ENCODE peak calls at places on chromosomes 12 and 14, in seven cellular contexts. D is prostate gland; L is hypothalamus; N is NCI-H1092 treated with DMSO at 0.1 percent for 48 hours; R is activated CD4-positive, alpha-beta T cell treated with anti-CD3 and anti-CD28 coated beads, Interleukin-2, amount 10 ng/mL, durations not matched to agents 7 days and 5 days; A is uterus; K is AG10803. U is an unnamed sample.

GRCh38 chr14:61280092-61280525 is 1.0 kb downstream of the TMEM30B start:
- DNase-seq in D (peak), L (no peak), N (no peak), R (peak), A (no peak), K (no peak), U (no peak)

GRCh38 chr14:93527076-93527692 is 96.4 kb downstream of the UNC79 start:
- DNase-seq in D (peak), L (no peak), N (no peak), R (no peak), A (no peak), K (peak), U (no peak)

GRCh38 chr12:116736962-116737773 is 701 bp downstream of the SPRING1 start:
- DNase-seq in D (no peak), L (peak), N (no peak), R (no peak), A (no peak), K (no peak), U (no peak)

GRCh38 chr12:29656762-29657538 is 126.8 kb downstream of the TMTC1 start:
- DNase-seq in D (no peak), L (no peak), N (no peak), R (no peak), A (no peak), K (no peak), U (no peak)

GRCh38 chr14:78405071-78405856 is 235.1 kb downstream of the NRXN3 start:
- DNase-seq in D (no peak), L (no peak), N (peak), R (no peak), A (no peak), K (no peak), U (no peak)

GRCh38 chr12:115227137-115227615 is 543.2 kb upstream of the TBX3 start:
- DNase-seq in D (no peak), L (no peak), N (no peak), R (no peak), A (no peak), K (peak), U (no peak)

GRCh38 chr12:28374556-28374955 is 184.3 kb downstream of the CCDC91 start:
- DNase-seq in D (no peak), L (no peak), N (no peak), R (no peak), A (no peak), K (peak), U (peak)

GRCh38 chr12:72264548-72265175 is 7.5 kb upstream of the TRHDE start:
- DNase-seq in D (no peak), L (no peak), N (no peak), R (no peak), A (no peak), K (no peak), U (peak)

GRCh38 chr12:132218915-132219314 is 74.7 kb downstream of the NOC4L start:
- DNase-seq in D (no peak), L (no peak), N (peak), R (peak), A (no peak), K (no peak), U (no peak)

GRCh38 chr12:92928431-92928961 is 599 bp downstream of the EEA1 start:
- DNase-seq in D (peak), L (peak), N (peak), R (peak), A (peak), K (peak), U (no peak)

GRCh38 chr12:5267603-5268423 is 164.1 kb upstream of the NTF3 start:
- DNase-seq in D (no peak), L (no peak), N (no peak), R (no peak), A (no peak), K (peak), U (no peak)

GRCh38 chr14:81450100-81450531 is 50.0 kb upstream of the STON2 start:
- DNase-seq in D (no peak), L (no peak), N (peak), R (no peak), A (peak), K (peak), U (no peak)

GRCh38 chr14:24270537-24271133 is 762 bp downstream of the RABGGTA start:
- DNase-seq in D (no peak), L (no peak), N (no peak), R (no peak), A (no peak), K (no peak), U (no peak)

GRCh38 chr12:89775336-89776005 is 66.8 kb upstream of the ATP2B1 start:
- DNase-seq in D (no peak), L (no peak), N (no peak), R (no peak), A (no peak), K (peak), U (peak)

GRCh38 chr12:106910202-106910601 is 45.5 kb upstream of the TMEM263 start:
- DNase-seq in D (no peak), L (no peak), N (no peak), R (no peak), A (no peak), K (no peak), U (no peak)

GRCh38 chr14:55005071-55005470 is 21.8 kb downstream of the WDHD1 start:
- DNase-seq in D (no peak), L (no peak), N (no peak), R (no peak), A (no peak), K (peak), U (no peak)

GRCh38 chr14:76056128-76056527 is 70.6 kb downstream of the IFT43 start:
- DNase-seq in D (no peak), L (no peak), N (no peak), R (no peak), A (no peak), K (no peak), U (no peak)

GRCh38 chr12:95413576-95413975 is 60.4 kb upstream of the METAP2 start:
- DNase-seq in D (no peak), L (no peak), N (no peak), R (no peak), A (no peak), K (peak), U (no peak)

GRCh38 chr14:57692671-57693070 is 173.2 kb downstream of the SLC35F4 start:
- DNase-seq in D (no peak), L (no peak), N (peak), R (no peak), A (no peak), K (peak), U (peak)

GRCh38 chr12:78470354-78471195 is 394.0 kb upstream of the SYT1 start:
- DNase-seq in D (peak), L (no peak), N (peak), R (no peak), A (no peak), K (peak), U (peak)

GRCh38 chr14:76718306-76719075 is 42.8 kb upstream of the VASH1 start:
- DNase-seq in D (no peak), L (no peak), N (no peak), R (no peak), A (no peak), K (no peak), U (no peak)

GRCh38 chr12:76790564-76791552 is 26.9 kb downstream of the ZDHHC17 start:
- DNase-seq in D (no peak), L (no peak), N (peak), R (peak), A (no peak), K (peak), U (peak)

GRCh38 chr14:95504135-95505029 is 12.1 kb downstream of the SYNE3 start:
- DNase-seq in D (no peak), L (no peak), N (no peak), R (no peak), A (no peak), K (peak), U (no peak)

GRCh38 chr12:11862794-11863193 is 207.9 kb upstream of the BCL2L14 start:
- DNase-seq in D (no peak), L (no peak), N (no peak), R (no peak), A (peak), K (peak), U (peak)

GRCh38 chr12:54932691-54933090 is 51.9 kb downstream of the TESPA1 start:
- DNase-seq in D (no peak), L (no peak), N (peak), R (no peak), A (no peak), K (no peak), U (no peak)

GRCh38 chr12:109154485-109155438 is 38.4 kb downstream of the ACACB start:
- DNase-seq in D (peak), L (peak), N (no peak), R (peak), A (peak), K (peak), U (peak)

GRCh38 chr12:51519755-51520154 is 71.3 kb upstream of the SCN8A start:
- DNase-seq in D (no peak), L (no peak), N (no peak), R (no peak), A (no peak), K (no peak), U (no peak)

GRCh38 chr12:93833946-93834345 is 156.8 kb downstream of the CRADD start:
- DNase-seq in D (no peak), L (no peak), N (no peak), R (no peak), A (no peak), K (no peak), U (no peak)

GRCh38 chr14:63266106-63266505 is 52.6 kb downstream of the GPHB5 start:
- DNase-seq in D (no peak), L (no peak), N (no peak), R (no peak), A (no peak), K (no peak), U (no peak)

GRCh38 chr12:130925616-130926015 is 28.1 kb upstream of the ADGRD1 start:
- DNase-seq in D (no peak), L (peak), N (no peak), R (no peak), A (no peak), K (peak), U (no peak)

GRCh38 chr14:42683690-42684089 is 1077.0 kb downstream of the LRFN5 start:
- DNase-seq in D (no peak), L (no peak), N (no peak), R (no peak), A (no peak), K (no peak), U (no peak)

GRCh38 chr12:32140867-32141266 is 34.2 kb downstream of the BICD1 start:
- DNase-seq in D (no peak), L (no peak), N (no peak), R (no peak), A (no peak), K (no peak), U (no peak)

GRCh38 chr12:47066278-47067048 is 13.0 kb upstream of the PCED1B start:
- DNase-seq in D (no peak), L (no peak), N (peak), R (no peak), A (no peak), K (peak), U (no peak)

GRCh38 chr14:90483551-90483950 is 86.7 kb downstream of the CALM1 start:
- DNase-seq in D (no peak), L (no peak), N (peak), R (peak), A (no peak), K (no peak), U (no peak)

GRCh38 chr12:68580911-68581310 is 29.8 kb upstream of the RAP1B start:
- DNase-seq in D (no peak), L (no peak), N (no peak), R (no peak), A (no peak), K (peak), U (no peak)

GRCh38 chr12:111393700-111394275 is 11.9 kb upstream of the SH2B3 start:
- DNase-seq in D (no peak), L (no peak), N (no peak), R (no peak), A (no peak), K (no peak), U (no peak)

U was measured in kidney glomerular epithelial cell.